ENCODE peak calls at places on chromosomes 4 and X, in four cellular contexts. One of them, this sample, is unnamed.

GRCh38 chr4:74793757-74794340 is 474 bp downstream of the BTC start:
- DNase-seq in K562: no peak
- DNase-seq in HL-60: no peak
- DNase-seq in GM12878: no peak
- DNase-seq in this sample: peak

GRCh38 chr4:47913858-47914218 is 545 bp downstream of the NFXL1 start:
- DNase-seq in K562: peak
- DNase-seq in HL-60: no peak
- DNase-seq in GM12878: no peak
- DNase-seq in this sample: peak

GRCh38 chr4:74133786-74134499 is 24.0 kb upstream of the MTHFD2L start:
- DNase-seq in K562: peak
- DNase-seq in HL-60: peak
- DNase-seq in GM12878: peak
- DNase-seq in this sample: no peak

GRCh38 chr4:2848449-2848848 is 4.8 kb downstream of the ADD1 start:
- DNase-seq in K562: no peak
- DNase-seq in HL-60: no peak
- DNase-seq in GM12878: no peak
- DNase-seq in this sample: no peak

GRCh38 chr4:78002260-78002659 is 54.9 kb upstream of the FRAS1 start:
- DNase-seq in K562: no peak
- DNase-seq in HL-60: no peak
- DNase-seq in GM12878: no peak
- DNase-seq in this sample: no peak

GRCh38 chr4:104490770-104491395 is 3.8 kb downstream of the CXXC4 start:
- DNase-seq in K562: peak
- DNase-seq in HL-60: no peak
- DNase-seq in GM12878: no peak
- DNase-seq in this sample: no peak

GRCh38 chr4:17654701-17655100 is 40.3 kb downstream of the MED28 start:
- DNase-seq in K562: no peak
- DNase-seq in HL-60: no peak
- DNase-seq in GM12878: no peak
- DNase-seq in this sample: no peak

GRCh38 chrX:110086916-110087484 is 84.1 kb downstream of the TMEM164 start:
- DNase-seq in K562: peak
- DNase-seq in HL-60: no peak
- DNase-seq in GM12878: no peak
- DNase-seq in this sample: no peak

DNA sequence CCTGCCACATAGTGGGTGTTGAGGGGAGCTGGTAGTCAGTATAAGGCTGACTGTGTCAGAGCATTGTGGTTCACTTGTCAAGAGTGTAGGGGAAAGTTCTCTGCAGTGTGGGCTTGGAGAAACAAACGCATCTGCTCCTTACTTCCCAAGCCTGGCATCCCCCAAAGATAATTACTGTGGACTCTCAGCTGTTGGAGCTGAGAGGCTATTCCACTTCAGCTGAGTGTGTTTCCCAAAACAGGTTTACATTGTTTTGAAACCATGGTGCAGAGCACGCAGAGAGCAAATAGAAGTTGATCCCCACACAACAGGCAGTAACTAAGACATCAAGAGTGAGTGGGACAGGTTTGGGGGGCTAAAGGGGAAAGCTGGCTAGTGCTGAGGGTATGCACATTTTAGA is 181.0 kb upstream of the EOLA2 start:
- DNase-seq in K562: no peak
- DNase-seq in HL-60: no peak
- DNase-seq in GM12878: no peak
- DNase-seq in this sample: no peak
- TF ChIP-seq SPI1 in K562: no peak
- TF ChIP-seq SPI1 in HL-60: no peak
- TF ChIP-seq SPI1 in GM12878: no peak
- TF ChIP-seq SPI1 in this sample: no peak

DNA sequence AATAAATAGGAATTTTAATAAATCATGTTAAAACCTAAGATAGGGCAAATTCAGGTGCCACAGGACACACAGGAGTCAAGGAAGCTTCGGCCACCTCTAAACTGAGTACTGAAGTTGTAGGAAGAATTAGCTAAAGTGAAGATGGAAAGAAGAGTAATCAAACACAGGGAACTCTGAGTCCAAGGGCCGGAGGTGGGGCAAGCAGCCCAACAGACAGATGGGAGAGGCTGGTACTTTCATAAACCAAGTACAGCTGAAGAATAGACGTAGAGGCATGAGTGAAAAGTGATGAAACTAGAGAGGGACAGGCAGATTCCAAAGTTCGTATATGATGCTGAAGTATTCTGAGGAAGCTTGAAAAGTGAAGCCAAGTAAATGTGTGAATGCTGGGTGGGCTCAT is 203.4 kb downstream of the NR3C2 start:
- DNase-seq in K562: no peak
- DNase-seq in HL-60: no peak
- DNase-seq in GM12878: no peak
- DNase-seq in this sample: no peak
- TF ChIP-seq SPI1 in K562: no peak
- TF ChIP-seq SPI1 in HL-60: no peak
- TF ChIP-seq SPI1 in GM12878: no peak
- TF ChIP-seq SPI1 in this sample: no peak

GRCh38 chr4:171025776-171026175 is 787.4 kb upstream of the GALNTL6 start:
- DNase-seq in K562: no peak
- DNase-seq in HL-60: no peak
- DNase-seq in GM12878: no peak
- DNase-seq in this sample: no peak
- TF ChIP-seq SPI1 in K562: no peak
- TF ChIP-seq SPI1 in HL-60: peak
- TF ChIP-seq SPI1 in GM12878: no peak
- TF ChIP-seq SPI1 in this sample: no peak

GRCh38 chr4:81566076-81566663 is 94.5 kb upstream of the RASGEF1B start:
- DNase-seq in K562: no peak
- DNase-seq in HL-60: no peak
- DNase-seq in GM12878: no peak
- DNase-seq in this sample: no peak
- TF ChIP-seq SPI1 in K562: no peak
- TF ChIP-seq SPI1 in HL-60: no peak
- TF ChIP-seq SPI1 in GM12878: no peak
- TF ChIP-seq SPI1 in this sample: no peak

DNA sequence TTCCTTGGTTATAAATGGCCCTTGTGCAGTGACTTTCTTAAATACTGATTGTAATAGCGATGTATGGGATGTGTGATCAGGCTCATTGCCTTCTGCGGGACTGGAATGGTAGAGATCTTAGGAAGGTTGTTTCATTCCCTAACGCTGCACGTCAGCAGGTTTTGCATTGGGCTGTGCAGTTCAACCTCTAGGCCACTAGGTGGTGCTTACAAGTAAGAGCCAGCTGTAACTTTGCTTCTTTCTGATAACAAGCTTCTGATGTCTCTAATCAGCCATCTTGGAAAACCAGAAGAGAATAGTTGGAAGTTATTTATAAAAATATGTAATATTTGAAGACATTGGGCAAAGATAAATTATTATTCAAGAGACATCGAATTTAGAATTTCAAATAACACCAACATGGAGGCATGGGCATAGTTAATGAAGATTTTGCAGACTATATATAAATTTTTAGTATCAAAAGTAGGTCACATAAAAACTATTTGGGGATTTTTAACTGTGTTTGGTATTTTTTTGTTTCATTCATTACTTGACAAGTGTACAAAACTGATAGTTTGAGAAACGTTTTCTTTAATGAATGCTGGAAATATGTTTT is 339.7 kb upstream of the PCDH7 start:
- DNase-seq in K562: peak
- DNase-seq in HL-60: peak
- DNase-seq in GM12878: no peak
- DNase-seq in this sample: no peak
- TF ChIP-seq SPI1 in K562: no peak
- TF ChIP-seq SPI1 in HL-60: no peak
- TF ChIP-seq SPI1 in GM12878: no peak
- TF ChIP-seq SPI1 in this sample: no peak

GRCh38 chrX:153387345-153387744 is 13.8 kb downstream of the PNMA6E start:
- DNase-seq in K562: no peak
- DNase-seq in HL-60: no peak
- DNase-seq in GM12878: no peak
- DNase-seq in this sample: no peak
- TF ChIP-seq SPI1 in K562: no peak
- TF ChIP-seq SPI1 in HL-60: no peak
- TF ChIP-seq SPI1 in GM12878: no peak
- TF ChIP-seq SPI1 in this sample: no peak

GRCh38 chr4:177595413-177595812 is 153.2 kb upstream of the AGA start:
- DNase-seq in K562: no peak
- DNase-seq in HL-60: no peak
- DNase-seq in GM12878: no peak
- DNase-seq in this sample: no peak

GRCh38 chr4:177596991-177597390 is 154.8 kb upstream of the AGA start:
- DNase-seq in K562: no peak
- DNase-seq in HL-60: no peak
- DNase-seq in GM12878: no peak
- DNase-seq in this sample: no peak

GRCh38 chr4:177596035-177596434 is 153.8 kb upstream of the AGA start:
- DNase-seq in K562: peak
- DNase-seq in HL-60: no peak
- DNase-seq in GM12878: no peak
- DNase-seq in this sample: no peak
- TF ChIP-seq SPI1 in K562: no peak
- TF ChIP-seq SPI1 in HL-60: no peak
- TF ChIP-seq SPI1 in GM12878: no peak
- TF ChIP-seq SPI1 in this sample: no peak

This sample was measured in GM12891.